ENCODE peak calls at places on chromosomes 1 and 21, in four cellular contexts. One of them, this sample, is unnamed.

GRCh38 chr1:233269656-233270055 is 25.9 kb downstream of the PCNX2 start:
- DNase-seq in NB4: no peak
- DNase-seq in progenitor cell of endocrine pancreas: no peak
- DNase-seq in BE2C: no peak
- DNase-seq in this sample: no peak

GRCh38 chr1:192159034-192159433 is 772 bp downstream of the RGS18 start:
- DNase-seq in NB4: peak
- DNase-seq in progenitor cell of endocrine pancreas: no peak
- DNase-seq in BE2C: no peak
- DNase-seq in this sample: no peak

GRCh38 chr1:30345525-30346145 is 377.8 kb downstream of the MATN1 start:
- DNase-seq in NB4: no peak
- DNase-seq in progenitor cell of endocrine pancreas: no peak
- DNase-seq in BE2C: no peak
- DNase-seq in this sample: no peak

GRCh38 chr1:203146537-203146936 is 19.0 kb downstream of the ADORA1 start:
- DNase-seq in NB4: no peak
- DNase-seq in progenitor cell of endocrine pancreas: no peak
- DNase-seq in BE2C: no peak
- DNase-seq in this sample: no peak

GRCh38 chr21:32189688-32190483 is 89.0 kb downstream of the MIS18A start:
- DNase-seq in NB4: no peak
- DNase-seq in progenitor cell of endocrine pancreas: no peak
- DNase-seq in BE2C: no peak
- DNase-seq in this sample: no peak

GRCh38 chr1:6489799-6490180 is 1.7 kb downstream of the PLEKHG5 start:
- DNase-seq in NB4: peak
- DNase-seq in progenitor cell of endocrine pancreas: peak
- DNase-seq in BE2C: peak
- DNase-seq in this sample: peak

GRCh38 chr1:226001852-226002666 is 2.9 kb upstream of the SDE2 start:
- DNase-seq in NB4: peak
- DNase-seq in progenitor cell of endocrine pancreas: no peak
- DNase-seq in BE2C: peak
- DNase-seq in this sample: no peak

GRCh38 chr21:36549470-36549869 is 69.5 kb upstream of the CLDN14 start:
- DNase-seq in NB4: no peak
- DNase-seq in progenitor cell of endocrine pancreas: no peak
- DNase-seq in BE2C: no peak
- DNase-seq in this sample: no peak

GRCh38 chr1:88877382-88877825 is 14.0 kb downstream of the GTF2B start:
- DNase-seq in NB4: peak
- DNase-seq in progenitor cell of endocrine pancreas: no peak
- DNase-seq in BE2C: no peak
- DNase-seq in this sample: no peak

DNA sequence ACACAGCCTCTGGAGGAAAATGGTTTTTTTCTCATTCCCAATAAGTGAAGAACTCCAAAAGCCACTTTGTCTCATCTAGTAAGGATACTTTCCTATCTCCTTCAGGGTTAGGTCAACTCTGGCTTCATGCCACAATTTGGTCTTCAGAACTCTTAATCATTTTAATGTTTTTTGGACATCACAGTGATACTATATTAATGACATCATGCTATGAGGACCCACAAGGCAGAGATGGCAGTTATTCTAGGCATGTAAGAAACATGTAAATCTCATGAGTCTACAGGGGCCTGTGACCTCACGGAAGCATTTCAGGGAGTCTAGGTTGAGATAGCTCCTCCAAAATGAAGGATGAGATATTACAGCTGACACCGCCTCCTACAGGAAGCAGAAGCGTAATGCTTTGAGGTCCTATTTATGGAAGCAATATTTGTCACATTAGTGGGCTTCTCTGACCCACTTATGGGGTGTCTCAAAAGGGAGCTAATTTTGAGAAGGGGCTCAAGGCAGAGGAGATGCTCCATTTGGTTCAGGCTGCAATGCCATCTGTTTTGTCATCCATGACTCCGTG is 5.0 kb upstream of the GPR137B start:
- DNase-seq in NB4: no peak
- DNase-seq in progenitor cell of endocrine pancreas: no peak
- DNase-seq in BE2C: no peak
- DNase-seq in this sample: no peak
- TF ChIP-seq CTCF in NB4: no peak
- TF ChIP-seq CTCF in progenitor cell of endocrine pancreas: no peak
- TF ChIP-seq CTCF in BE2C: no peak
- TF ChIP-seq CTCF in this sample: peak

GRCh38 chr1:20618550-20618949 is 14.7 kb upstream of the PINK1 start:
- DNase-seq in NB4: no peak
- DNase-seq in progenitor cell of endocrine pancreas: no peak
- DNase-seq in BE2C: no peak
- DNase-seq in this sample: no peak

GRCh38 chr1:20620005-20620404 is 13.3 kb upstream of the PINK1 start:
- DNase-seq in NB4: no peak
- DNase-seq in progenitor cell of endocrine pancreas: no peak
- DNase-seq in BE2C: no peak
- DNase-seq in this sample: no peak

GRCh38 chr1:20616468-20617156 is 16.6 kb upstream of the PINK1 start:
- DNase-seq in NB4: no peak
- DNase-seq in progenitor cell of endocrine pancreas: no peak
- DNase-seq in BE2C: no peak
- DNase-seq in this sample: no peak

GRCh38 chr1:20615946-20616345 is 17.3 kb upstream of the PINK1 start:
- DNase-seq in NB4: no peak
- DNase-seq in progenitor cell of endocrine pancreas: no peak
- DNase-seq in BE2C: no peak
- DNase-seq in this sample: no peak

GRCh38 chr1:20617157-20617487 is 16.1 kb upstream of the PINK1 start:
- DNase-seq in NB4: no peak
- DNase-seq in progenitor cell of endocrine pancreas: no peak
- DNase-seq in BE2C: no peak
- DNase-seq in this sample: no peak
- TF ChIP-seq CTCF in NB4: no peak
- TF ChIP-seq CTCF in progenitor cell of endocrine pancreas: no peak
- TF ChIP-seq CTCF in BE2C: no peak
- TF ChIP-seq CTCF in this sample: no peak

GRCh38 chr1:27430903-27431653 is 38.7 kb downstream of the GPR3 start:
- DNase-seq in NB4: peak
- DNase-seq in progenitor cell of endocrine pancreas: no peak
- DNase-seq in BE2C: no peak
- DNase-seq in this sample: no peak
- TF ChIP-seq CTCF in NB4: no peak
- TF ChIP-seq CTCF in progenitor cell of endocrine pancreas: no peak
- TF ChIP-seq CTCF in BE2C: no peak
- TF ChIP-seq CTCF in this sample: no peak

GRCh38 chr1:50978144-50978851 is 8.3 kb downstream of the CDKN2C start:
- DNase-seq in NB4: peak
- DNase-seq in progenitor cell of endocrine pancreas: peak
- DNase-seq in BE2C: peak
- DNase-seq in this sample: peak

GRCh38 chr1:50978852-50979781 is 9.1 kb downstream of the CDKN2C start:
- DNase-seq in NB4: peak
- DNase-seq in progenitor cell of endocrine pancreas: no peak
- DNase-seq in BE2C: peak
- DNase-seq in this sample: no peak

GRCh38 chr1:50976111-50976889 is 6.3 kb downstream of the CDKN2C start:
- DNase-seq in NB4: no peak
- DNase-seq in progenitor cell of endocrine pancreas: no peak
- DNase-seq in BE2C: peak
- DNase-seq in this sample: no peak

GRCh38 chr1:50976890-50977574 is 7.0 kb downstream of the CDKN2C start:
- DNase-seq in NB4: peak
- DNase-seq in progenitor cell of endocrine pancreas: no peak
- DNase-seq in BE2C: peak
- DNase-seq in this sample: peak

GRCh38 chr1:50977575-50978143 is 7.6 kb downstream of the CDKN2C start:
- DNase-seq in NB4: peak
- DNase-seq in progenitor cell of endocrine pancreas: no peak
- DNase-seq in BE2C: peak
- DNase-seq in this sample: peak
- TF ChIP-seq CTCF in NB4: no peak
- TF ChIP-seq CTCF in progenitor cell of endocrine pancreas: no peak
- TF ChIP-seq CTCF in BE2C: no peak
- TF ChIP-seq CTCF in this sample: no peak

GRCh38 chr1:55669308-55669707 is 454.1 kb upstream of the USP24 start:
- DNase-seq in NB4: no peak
- DNase-seq in progenitor cell of endocrine pancreas: no peak
- DNase-seq in BE2C: no peak
- DNase-seq in this sample: no peak

GRCh38 chr1:55673416-55673815 is 458.3 kb upstream of the USP24 start:
- DNase-seq in NB4: no peak
- DNase-seq in progenitor cell of endocrine pancreas: no peak
- DNase-seq in BE2C: no peak
- DNase-seq in this sample: no peak

GRCh38 chr1:55670331-55671082 is 455.3 kb upstream of the USP24 start:
- DNase-seq in NB4: no peak
- DNase-seq in progenitor cell of endocrine pancreas: no peak
- DNase-seq in BE2C: no peak
- DNase-seq in this sample: no peak
- TF ChIP-seq CTCF in NB4: no peak
- TF ChIP-seq CTCF in progenitor cell of endocrine pancreas: no peak
- TF ChIP-seq CTCF in BE2C: no peak
- TF ChIP-seq CTCF in this sample: no peak